ENCODE peak calls at places on chromosomes 12 and 14, in five cellular contexts. A is neuronal stem cell, V is IMR-90, W is H1, P is H9. S is an unnamed sample.

GRCh38 chr12:115404761-115405470 is 720.9 kb upstream of the TBX3 start:
- DNase-seq in P (no peak), V (peak; percentile 92), A (no peak), W (no peak), S (no peak)

GRCh38 chr12:49764126-49764525 is 22.8 kb downstream of the TMBIM6 start:
- DNase-seq in P (no peak), V (no peak), W (no peak), A (no peak), S (no peak)

GRCh38 chr14:64491637-64492036 is 12.0 kb downstream of the ZBTB25 start:
- DNase-seq in P (no peak), W (no peak), A (no peak), V (no peak), S (no peak)

GRCh38 chr14:72952171-72952570 is 25.9 kb downstream of the DCAF4 start:
- DNase-seq in V (no peak), P (no peak), A (no peak), W (no peak), S (no peak)

GRCh38 chr12:69150083-69150795 is 89.1 kb upstream of the CPSF6 start:
- DNase-seq in W (no peak), V (no peak), P (no peak), A (no peak), S (no peak)

GRCh38 chr12:30982413-30982812 is 55.9 kb downstream of the TSPAN11 start:
- DNase-seq in W (no peak), A (no peak), P (no peak), V (no peak), S (no peak)

GRCh38 chr12:49274396-49275069 is 9.7 kb downstream of the TUBA1C start:
- DNase-seq in A (no peak), V (no peak), W (no peak), P (no peak), S (no peak)

GRCh38 chr12:69510176-69510827 is 40.1 kb downstream of the FRS2 start:
- DNase-seq in W (no peak), V (no peak), A (no peak), P (no peak), S (no peak)

GRCh38 chr12:77720258-77720657 is 110.4 kb upstream of the NAV3 start:
- DNase-seq in W (no peak), A (no peak), P (no peak), V (no peak), S (peak; percentile 21)

GRCh38 chr14:99350751-99351150 is 78.8 kb upstream of the BCL11B start:
- DNase-seq in P (no peak), V (no peak), A (no peak), W (no peak), S (no peak)

DNA sequence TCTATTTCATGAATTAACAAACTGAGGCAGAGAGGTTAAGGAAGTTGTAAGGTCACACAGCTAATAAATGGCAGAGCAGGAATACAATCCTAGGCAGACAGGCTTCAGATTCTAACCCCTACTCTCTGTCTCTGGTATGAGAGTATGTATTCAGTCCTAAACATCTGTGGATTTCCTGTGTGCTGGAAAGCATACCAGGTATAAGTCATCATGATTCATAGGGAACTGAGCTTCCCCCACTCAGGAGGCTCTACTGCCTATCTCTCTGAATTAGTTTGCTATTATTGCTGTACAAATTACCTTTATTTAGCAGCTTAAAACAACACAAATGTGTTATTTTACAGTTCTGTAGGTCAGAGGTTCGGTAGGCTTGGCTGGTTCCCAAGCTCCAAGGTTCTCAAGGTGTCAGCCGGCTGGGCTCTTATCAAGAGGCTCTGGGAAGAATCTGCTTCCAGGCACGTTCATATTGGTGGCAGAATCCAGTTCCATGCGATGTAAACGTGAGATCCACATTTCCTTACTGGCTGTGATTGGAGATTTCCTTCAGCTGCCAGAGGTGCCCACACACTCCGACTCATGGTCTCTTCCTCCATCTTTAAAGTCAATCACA is 509.2 kb downstream of the GALC start:
- DNase-seq in W (no peak), P (no peak), V (peak; percentile 63), A (no peak), S (peak; percentile 56)
- H2BK5ac ChIP-seq in W (no peak overlapping the region), P (no peak overlapping the region), V (no peak overlapping the region), A (no peak overlapping the region), S (no peak overlapping the region)

GRCh38 chr12:29208060-29208459 is 59.0 kb downstream of the FAR2 start:
- DNase-seq in W (no peak), A (no peak), V (no peak), P (no peak), S (no peak)
- H3K4me2 ChIP-seq in W (no peak overlapping the region), A (no peak overlapping the region), V (no peak overlapping the region), P (no peak overlapping the region), S (no peak overlapping the region)

GRCh38 chr14:23078692-23079116 is 16.2 kb downstream of the ACIN1 start:
- DNase-seq in W (no peak), A (no peak), P (no peak), V (peak; percentile 98), S (peak; percentile 68)
- H2BK5ac ChIP-seq in W (no peak overlapping the region), A (no peak overlapping the region), P (no peak overlapping the region), V (peak overlapping the region; percentile 93), S (no peak overlapping the region)

DNA sequence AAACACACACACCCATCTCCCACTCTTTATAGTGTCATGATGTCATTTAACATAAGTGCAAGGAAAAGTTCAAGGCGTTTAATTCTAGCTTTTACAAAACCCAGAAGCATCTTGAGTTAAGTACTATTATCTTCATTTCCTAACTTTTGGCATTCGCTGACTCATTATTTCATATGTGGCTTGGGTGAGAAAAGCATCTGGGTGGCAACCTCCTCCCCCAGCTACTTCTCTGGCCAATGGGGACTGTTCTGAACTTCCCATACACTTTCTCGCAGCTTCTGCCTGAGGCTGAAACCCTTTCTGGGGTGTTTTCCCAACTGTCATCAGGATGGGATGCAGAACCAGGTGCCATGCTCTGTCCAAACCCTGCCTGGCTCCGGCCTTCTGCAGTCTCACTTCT is 2.8 kb upstream of the MARK3 start:
- DNase-seq in V (peak; percentile 71), A (no peak), W (no peak), P (no peak), S (no peak)
- H3K4me2 ChIP-seq in V (no peak overlapping the region), A (no peak overlapping the region), W (no peak overlapping the region), P (no peak overlapping the region), S (no peak overlapping the region)